ENCODE peak calls at places on chromosomes 2 and 18, in five cellular contexts. M, F, D, E and G are unnamed samples.
A peak's percentile ranks its signal among the peaks of the same experiment; 100 is the strongest.

GRCh38 chr18:75644871-75645270 is 217.4 kb upstream of the SMIM21 start:
- DNase-seq in M (no peak), F (no peak), D (no peak), E (no peak), G (no peak)

GRCh38 chr18:8349608-8350323 is 259.5 kb upstream of the RAB12 start:
- DNase-seq in M (no peak), F (no peak), D (no peak), E (no peak), G (no peak)

GRCh38 chr2:23591111-23591510 is 206.1 kb downstream of the KLHL29 start:
- DNase-seq in M (no peak), F (no peak), D (no peak), E (no peak), G (no peak)

GRCh38 chr2:178106053-178106452 is 6.2 kb upstream of the RBM45 start:
- DNase-seq in M (no peak), F (no peak), D (no peak), E (no peak), G (no peak)

GRCh38 chr2:235623052-235623451 is 129.2 kb downstream of the AGAP1 start:
- DNase-seq in M (no peak), F (no peak), D (no peak), E (no peak), G (no peak)

GRCh38 chr18:46702399-46702798 is 45.4 kb upstream of the LOXHD1 start:
- DNase-seq in M (no peak), F (no peak), D (no peak), E (no peak), G (no peak)

GRCh38 chr2:215002500-215002899 is 135.9 kb downstream of the ABCA12 start:
- DNase-seq in M (peak; percentile 81), F (no peak), D (peak; percentile 44), E (peak; percentile 28), G (peak; percentile 8)

GRCh38 chr2:173048901-173049661 is 26.6 kb upstream of the MAP3K20 start:
- DNase-seq in M (peak; percentile 82), F (no peak), D (peak; percentile 98), E (peak; percentile 48), G (peak; percentile 77)

GRCh38 chr18:71116535-71116934 is 827.7 kb downstream of the SOCS6 start:
- DNase-seq in M (no peak), F (no peak), D (no peak), E (no peak), G (no peak)

GRCh38 chr2:176395273-176395854 is 126.1 kb downstream of the MTX2 start:
- DNase-seq in M (peak; percentile 2), F (no peak), D (peak; percentile 13), E (no peak), G (no peak)

GRCh38 chr2:12534646-12535263 is 182.0 kb upstream of the TRIB2 start:
- DNase-seq in M (peak; percentile 30), F (no peak), D (peak; percentile 98), E (no peak), G (peak; percentile 58)

GRCh38 chr2:47250576-47251403 is 95.7 kb upstream of the STPG4 start:
- DNase-seq in M (peak; percentile 68), F (no peak), D (peak; percentile 25), E (no peak), G (no peak)

GRCh38 chr2:177143444-177143843 is 69.2 kb upstream of the HNRNPA3 start:
- DNase-seq in M (peak; percentile 56), F (no peak), D (peak; percentile 60), E (peak; percentile 66), G (peak; percentile 21)

GRCh38 chr2:28927878-28928277 is 33.4 kb downstream of the WDR43 start:
- DNase-seq in M (no peak), F (no peak), D (peak; percentile 73), E (no peak), G (peak; percentile 26)

GRCh38 chr2:47011264-47011663 is 95.7 kb upstream of the MCFD2 start:
- DNase-seq in M (no peak), F (no peak), D (no peak), E (no peak), G (no peak)

GRCh38 chr2:220144411-220144810 is 517.0 kb downstream of the SLC4A3 start:
- DNase-seq in M (no peak), F (no peak), D (peak; percentile 78), E (no peak), G (no peak)

GRCh38 chr2:36371963-36372391 is 16.4 kb downstream of the CRIM1 start:
- DNase-seq in M (no peak), F (no peak), D (peak; percentile 94), E (no peak), G (peak; percentile 31)

GRCh38 chr2:56185582-56186046 is 1.8 kb downstream of the CCDC85A start:
- DNase-seq in M (peak; percentile 39), F (no peak), D (peak; percentile 59), E (peak; percentile 27), G (peak; percentile 74)

GRCh38 chr18:8121942-8122480 is 487.2 kb upstream of the RAB12 start:
- DNase-seq in M (peak; percentile 18), F (no peak), D (peak; percentile 95), E (no peak), G (peak; percentile 5)

GRCh38 chr18:6414723-6415362 is at the start of gene L3MBTL4:
- DNase-seq in M (peak; percentile 78), F (no peak), D (no peak), E (no peak), G (no peak)

GRCh38 chr2:29225814-29226213 is 110.6 kb downstream of the CLIP4 start:
- DNase-seq in M (no peak), F (no peak), D (no peak), E (no peak), G (no peak)

GRCh38 chr2:164388511-164388910 is 232.8 kb downstream of the GRB14 start:
- DNase-seq in M (peak; percentile 58), F (no peak), D (peak; percentile 96), E (peak; percentile 94), G (peak; percentile 35)

GRCh38 chr18:23307567-23308295 is 145.4 kb upstream of the RIOK3 start:
- DNase-seq in M (no peak), F (no peak), D (peak; percentile 84), E (peak; percentile 26), G (peak; percentile 87)

GRCh38 chr2:43759195-43759594 is 14.6 kb upstream of the DYNC2LI1 start:
- DNase-seq in M (no peak), F (no peak), D (peak; percentile 89), E (no peak), G (peak; percentile 19)

GRCh38 chr18:9392726-9393125 is 58.2 kb downstream of the TWSG1 start:
- DNase-seq in M (no peak), F (no peak), D (no peak), E (no peak), G (no peak)

GRCh38 chr2:209391776-209392401 is 32.0 kb upstream of the MAP2 start:
- DNase-seq in M (no peak), F (no peak), D (peak; percentile 71), E (no peak), G (peak; percentile 14)

GRCh38 chr2:69164379-69164778 is 151.4 kb downstream of the ANTXR1 start:
- DNase-seq in M (peak; percentile 42), F (no peak), D (peak; percentile 96), E (no peak), G (peak; percentile 80)

GRCh38 chr18:6205706-6206105 is 209.0 kb downstream of the L3MBTL4 start:
- DNase-seq in M (no peak), F (no peak), D (peak; percentile 79), E (no peak), G (peak; percentile 19)

GRCh38 chr2:161068670-161069069 is 91.6 kb upstream of the TANK start:
- DNase-seq in M (no peak), F (no peak), D (peak; percentile 45), E (no peak), G (no peak)